ENCODE peak calls at places on chromosomes 1 and 21, in nine cellular contexts. P is left ventricle myocardium inferior; Z is tibial artery; Q is AG04450; A is B cell; J is endothelial cell; T is endodermal cell; W is type B pancreatic cell; C is CD4-positive, alpha-beta T cell. S is an unnamed sample.

GRCh38 chr1:95407146-95407863 is 173.3 kb downstream of the RWDD3 start:
- DNase-seq in Z (no peak), Q (no peak), P (no peak), J (no peak), W (no peak), T (peak), C (no peak), A (no peak), S (no peak)

GRCh38 chr1:162846256-162847212 is 14.4 kb downstream of the CCDC190 start:
- DNase-seq in Z (no peak), A (no peak), P (no peak), J (no peak), C (no peak), Q (peak), W (no peak), T (no peak), S (no peak)

GRCh38 chr1:158999301-159000069 is 10.2 kb upstream of the IFI16 start:
- DNase-seq in A (no peak), T (peak), P (peak), J (peak), W (no peak), Z (peak), Q (peak), C (no peak), S (no peak)

GRCh38 chr1:199403421-199404116 is 623.9 kb upstream of the NR5A2 start:
- DNase-seq in A (no peak), T (no peak), W (no peak), C (no peak), J (no peak), P (no peak), Q (peak), Z (no peak), S (no peak)

GRCh38 chr21:29496337-29496736 is 197.6 kb downstream of the BACH1 start:
- DNase-seq in Q (no peak), P (no peak), J (no peak), W (no peak), A (no peak), T (no peak), C (no peak), Z (no peak), S (no peak)

GRCh38 chr21:35204850-35205564 is 155.9 kb upstream of the RUNX1 start:
- DNase-seq in J (peak), C (no peak), T (peak), Z (peak), W (no peak), A (no peak), P (peak), Q (peak), S (peak)

GRCh38 chr1:207752456-207753132 is 740 bp downstream of the CD46 start:
- DNase-seq in C (no peak), Z (peak), T (peak), P (no peak), A (no peak), J (peak), Q (no peak), W (no peak), S (peak)

GRCh38 chr1:90402893-90403849 is 313.9 kb downstream of the BARHL2 start:
- DNase-seq in T (peak), P (no peak), Z (no peak), C (no peak), W (no peak), J (peak), A (no peak), Q (peak), S (no peak)

GRCh38 chr1:216582151-216582550 is 141.1 kb downstream of the ESRRG start:
- DNase-seq in J (no peak), P (no peak), A (no peak), Q (no peak), W (no peak), Z (no peak), C (no peak), T (no peak), S (no peak)

GRCh38 chr1:210757677-210758076 is 376.3 kb downstream of the KCNH1 start:
- DNase-seq in Z (no peak), J (no peak), W (no peak), Q (no peak), T (peak), A (no peak), C (no peak), P (no peak), S (no peak)

GRCh38 chr21:32554832-32555436 is 30.4 kb downstream of the TCP10L start:
- DNase-seq in A (no peak), Z (no peak), C (no peak), J (no peak), Q (no peak), T (no peak), P (no peak), W (no peak), S (no peak)

GRCh38 chr1:185338719-185339622 is 21.9 kb upstream of the IVNS1ABP start:
- DNase-seq in W (no peak), T (no peak), C (no peak), P (no peak), J (no peak), Z (peak), A (peak), Q (no peak), S (peak)

GRCh38 chr1:15100369-15101111 is 53.0 kb upstream of the TMEM51 start:
- DNase-seq in T (peak), C (peak), Z (no peak), Q (peak), J (peak), P (peak), W (no peak), A (peak), S (peak)

GRCh38 chr1:160708118-160708517 is 3.5 kb downstream of the CD48 start:
- DNase-seq in Z (no peak), Q (no peak), P (no peak), A (no peak), J (no peak), C (no peak), T (no peak), W (no peak), S (no peak)

GRCh38 chr1:163035791-163036249 is 33.3 kb upstream of the RGS4 start:
- DNase-seq in T (no peak), A (no peak), J (no peak), W (no peak), P (no peak), Z (no peak), Q (peak), C (no peak), S (no peak)

GRCh38 chr1:9280015-9280860 is 12.5 kb upstream of the SPSB1 start:
- DNase-seq in P (no peak), J (no peak), A (no peak), W (no peak), C (no peak), T (peak), Q (no peak), Z (peak), S (peak)

GRCh38 chr1:180167721-180168467 is 13.2 kb downstream of the QSOX1 start:
- DNase-seq in T (peak), Q (no peak), P (no peak), C (no peak), J (no peak), W (no peak), Z (peak), A (no peak), S (no peak)

GRCh38 chr1:179586107-179586823 is 5.4 kb upstream of the TDRD5 start:
- DNase-seq in W (no peak), A (no peak), C (no peak), Z (peak), Q (no peak), J (peak), T (peak), P (peak), S (no peak)

GRCh38 chr1:26277261-26277661 is 2.6 kb upstream of the SH3BGRL3 start:
- DNase-seq in T (no peak), Z (no peak), P (no peak), J (no peak), A (no peak), Q (no peak), W (no peak), C (no peak), S (no peak)

GRCh38 chr1:64570267-64570666 is 100.3 kb downstream of the CACHD1 start:
- DNase-seq in C (no peak), W (no peak), A (no peak), Q (no peak), P (no peak), Z (no peak), T (no peak), J (no peak), S (no peak)

GRCh38 chr21:15894596-15894995 is 164.8 kb downstream of the USP25 start:
- DNase-seq in Z (no peak), W (no peak), T (no peak), P (no peak), A (no peak), Q (no peak), J (no peak), C (no peak), S (no peak)

GRCh38 chr21:26834181-26834945 is 10.8 kb downstream of the ADAMTS1 start:
- DNase-seq in C (no peak), A (no peak), Q (no peak), W (no peak), J (no peak), T (no peak), P (no peak), Z (no peak), S (no peak)

GRCh38 chr1:159960721-159961381 is 6.8 kb upstream of the SLAMF9 start:
- DNase-seq in Q (no peak), A (no peak), P (peak), Z (peak), J (no peak), T (no peak), C (no peak), W (no peak), S (no peak)

GRCh38 chr1:11786168-11786567 is 19.6 kb downstream of the MTHFR start:
- DNase-seq in A (no peak), Q (no peak), T (no peak), C (no peak), J (no peak), P (no peak), W (no peak), Z (no peak), S (no peak)

DNA sequence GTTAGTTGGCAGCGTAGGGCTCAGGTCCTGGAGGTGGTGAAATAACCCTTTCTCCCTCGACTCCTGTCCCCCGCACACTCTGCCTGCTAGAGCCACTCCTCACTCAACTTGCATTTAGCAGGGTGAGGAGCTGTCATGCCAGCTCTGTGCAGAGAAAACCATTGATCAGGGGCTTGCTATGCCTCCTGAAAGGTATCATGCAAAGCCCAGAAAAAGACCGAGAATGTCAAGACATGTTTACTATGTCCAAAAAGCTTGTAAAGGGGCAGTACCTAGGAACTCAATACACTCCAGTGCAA is 18.0 kb downstream of the ALDH4A1 start:
- DNase-seq in A (no peak), P (no peak), J (no peak), Z (no peak), C (no peak), Q (no peak), T (no peak), W (no peak), S (no peak)
- TF ChIP-seq CTCF in A (peak), P (no peak), J (peak), Z (no peak), C (peak), Q (no peak), T (no peak), W (peak), S (no peak)

DNA sequence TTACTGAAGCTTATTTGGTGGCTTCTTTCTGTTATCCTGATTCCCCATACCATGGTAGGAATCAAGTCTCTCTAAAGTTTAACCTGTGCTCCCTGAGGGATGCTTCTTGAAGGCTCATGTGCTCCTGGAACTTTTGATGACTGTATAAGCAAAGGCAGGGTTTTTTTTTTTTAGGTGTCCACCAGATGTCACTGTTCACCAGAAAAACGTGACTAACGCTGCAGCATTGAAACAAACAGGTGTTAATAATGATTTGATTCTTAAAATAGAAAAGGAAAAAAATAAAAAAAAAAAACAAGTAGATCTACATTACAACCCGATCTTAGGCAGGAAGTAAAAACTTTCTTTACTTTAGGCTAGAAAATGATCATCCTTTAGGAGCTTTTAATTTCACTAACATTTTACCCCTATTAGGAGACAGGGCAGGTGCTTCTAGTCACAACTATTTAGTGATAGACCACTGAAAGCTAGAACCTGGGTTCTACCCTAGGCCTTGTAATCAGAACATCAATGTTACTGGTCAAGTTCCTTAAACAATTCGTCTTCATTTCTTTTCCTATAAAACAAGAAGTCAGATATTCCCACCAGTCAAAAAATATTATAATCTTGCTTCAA is 223.0 kb downstream of the PLA2G4A start:
- DNase-seq in Q (peak), J (peak), P (no peak), Z (no peak), A (no peak), W (no peak), T (peak), C (no peak), S (peak)
- TF ChIP-seq CTCF in Q (peak), J (peak), P (peak), Z (peak), A (peak), W (peak), T (peak), C (peak), S (peak)

DNA sequence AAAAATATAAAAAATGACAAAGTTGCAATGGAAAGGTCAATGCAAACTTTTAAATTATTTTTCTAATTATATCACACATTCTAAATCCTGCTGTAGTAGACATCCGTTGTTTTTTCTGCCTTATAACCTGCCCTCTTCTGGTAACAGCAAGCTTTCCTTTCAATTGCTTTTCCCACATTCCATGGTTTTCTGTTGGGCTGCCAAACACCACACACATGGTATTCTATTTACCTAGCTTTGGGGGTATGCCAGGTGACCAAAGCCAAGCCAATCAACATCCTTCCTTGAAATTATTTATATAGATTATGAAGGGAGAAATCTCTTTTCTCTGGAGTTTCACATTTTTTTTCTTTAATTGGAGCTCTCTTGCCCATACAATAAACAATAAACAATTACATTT is 3.4 kb upstream of the LAMC1 start:
- DNase-seq in A (no peak), Q (no peak), C (no peak), P (no peak), Z (no peak), J (peak), W (no peak), T (no peak), S (no peak)
- TF ChIP-seq CTCF in A (no peak), Q (peak), C (no peak), P (peak), Z (no peak), J (no peak), W (no peak), T (peak), S (no peak)

DNA sequence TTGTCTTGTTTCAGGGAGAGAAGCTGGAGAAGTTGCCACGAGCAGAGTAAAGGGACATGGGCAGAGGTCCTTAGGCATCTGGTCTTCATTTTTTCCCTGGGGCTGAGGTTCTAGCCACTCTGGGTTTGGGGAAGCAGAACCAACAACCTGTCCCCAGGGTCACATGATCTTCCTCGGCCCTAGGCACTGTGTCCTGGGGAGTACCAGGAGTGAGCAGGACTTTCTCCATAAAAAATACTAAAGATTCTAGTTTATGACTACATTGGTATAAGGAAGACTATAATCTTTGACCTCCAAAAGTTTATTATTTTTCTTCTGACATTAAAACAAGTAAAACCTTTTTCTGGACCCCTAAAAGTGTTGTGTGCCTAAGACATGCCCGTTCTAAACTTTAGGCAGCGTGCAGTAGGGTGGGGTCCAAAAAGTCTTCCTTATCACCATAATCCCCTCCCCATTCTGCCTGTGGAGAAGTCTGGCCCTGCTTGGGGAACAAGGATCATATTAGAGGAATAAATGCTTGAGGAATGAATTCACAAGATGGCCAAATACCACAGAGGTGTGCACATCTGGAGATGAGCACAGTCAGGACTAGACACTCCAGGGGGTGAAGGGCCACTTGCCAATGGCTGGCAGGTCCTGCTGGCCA is 19.3 kb upstream of the IGSF3 start:
- DNase-seq in Q (no peak), P (no peak), Z (no peak), J (no peak), W (no peak), A (no peak), C (no peak), T (peak), S (no peak)
- TF ChIP-seq CTCF in Q (no peak), P (no peak), Z (no peak), J (no peak), W (no peak), A (no peak), C (no peak), T (no peak), S (no peak)

GRCh38 chr1:33086384-33086850 is 5.5 kb downstream of the AZIN2 start:
- DNase-seq in W (no peak), Z (peak), T (peak), P (peak), A (peak), C (peak), J (peak), Q (peak), S (peak)
- TF ChIP-seq CTCF in W (peak), Z (peak), T (peak), P (peak), A (peak), C (no peak), J (peak), Q (peak), S (peak)

GRCh38 chr1:234373064-234373937 is at the start of gene COA6:
- DNase-seq in J (peak), W (peak), Q (peak), T (peak), P (peak), Z (peak), C (peak), A (peak), S (peak)
- TF ChIP-seq CTCF in J (no peak), W (peak), Q (no peak), T (peak), P (no peak), Z (no peak), C (no peak), A (no peak), S (no peak)

DNA sequence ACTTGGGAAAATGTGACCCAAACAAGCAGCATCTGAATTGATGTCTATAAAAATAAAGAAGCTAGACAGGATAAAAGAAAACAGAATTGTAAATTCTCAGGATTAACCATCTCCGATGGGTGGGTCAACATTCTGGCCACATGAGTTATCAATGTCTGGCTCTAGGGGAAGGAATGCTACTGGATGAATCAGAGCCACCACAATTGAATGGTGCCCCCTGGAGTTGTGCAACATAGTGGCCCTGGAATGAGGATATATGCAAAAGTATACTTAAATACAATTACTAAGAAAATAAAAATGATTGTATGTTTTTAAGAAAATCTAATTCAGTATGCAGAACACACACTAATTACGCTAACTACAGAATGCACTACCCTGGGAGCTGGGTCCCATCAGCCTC is 185.6 kb downstream of the TGFBR3 start:
- DNase-seq in A (no peak), P (no peak), W (no peak), T (no peak), J (no peak), Q (no peak), Z (no peak), C (no peak), S (no peak)
- TF ChIP-seq CTCF in A (no peak), P (no peak), W (peak), T (peak), J (no peak), Q (peak), Z (no peak), C (no peak), S (no peak)

GRCh38 chr1:13513885-13514546 is at the start of gene LRRC38:
- DNase-seq in A (no peak), Z (no peak), C (no peak), P (peak), W (no peak), T (peak), Q (no peak), J (peak), S (no peak)
- TF ChIP-seq CTCF in A (no peak), Z (no peak), C (no peak), P (peak), W (peak), T (peak), Q (no peak), J (peak), S (no peak)

S was measured in GM10248.